ENCODE peak calls at places on chromosomes 11 and 22, in eight cellular contexts. One of them, this sample, is unnamed.
A peak's percentile ranks its signal among the peaks of the same experiment; 100 is the strongest.

GRCh38 chr11:14980854-14981253 is 8.7 kb upstream of the CALCA start:
- DNase-seq in AG08395: peak; percentile 63
- DNase-seq in activated naive CD4-positive, alpha-beta T cell: no peak
- DNase-seq in NCI-H345: no peak
- DNase-seq in GM19239: no peak
- DNase-seq in AML-193: no peak
- DNase-seq in HCT116: no peak
- DNase-seq in NAMALWA: no peak
- DNase-seq in this sample: peak; percentile 82

GRCh38 chr11:65618763-65619162 is 3.2 kb downstream of the PCNX3 start:
- DNase-seq in NCI-H345: no peak
- DNase-seq in AML-193: no peak
- DNase-seq in GM19239: no peak
- DNase-seq in activated naive CD4-positive, alpha-beta T cell: no peak
- DNase-seq in HCT116: no peak
- DNase-seq in AG08395: no peak
- DNase-seq in NAMALWA: no peak
- DNase-seq in this sample: no peak

GRCh38 chr11:23924226-23924625 is 572.6 kb upstream of the LUZP2 start:
- DNase-seq in NAMALWA: no peak
- DNase-seq in activated naive CD4-positive, alpha-beta T cell: no peak
- DNase-seq in GM19239: no peak
- DNase-seq in HCT116: no peak
- DNase-seq in AG08395: no peak
- DNase-seq in NCI-H345: no peak
- DNase-seq in AML-193: no peak
- DNase-seq in this sample: no peak

GRCh38 chr22:30332551-30332950 is 5.8 kb upstream of the TBC1D10A start:
- DNase-seq in AML-193: no peak
- DNase-seq in AG08395: no peak
- DNase-seq in NCI-H345: no peak
- DNase-seq in activated naive CD4-positive, alpha-beta T cell: no peak
- DNase-seq in NAMALWA: no peak
- DNase-seq in HCT116: no peak
- DNase-seq in GM19239: no peak
- DNase-seq in this sample: no peak

GRCh38 chr11:17542249-17542648 is 2.0 kb downstream of the USH1C start:
- DNase-seq in NAMALWA: no peak
- DNase-seq in activated naive CD4-positive, alpha-beta T cell: no peak
- DNase-seq in HCT116: no peak
- DNase-seq in AG08395: no peak
- DNase-seq in NCI-H345: no peak
- DNase-seq in AML-193: no peak
- DNase-seq in GM19239: no peak
- DNase-seq in this sample: no peak

GRCh38 chr11:123047947-123048293 is 14.0 kb downstream of the HSPA8 start:
- DNase-seq in activated naive CD4-positive, alpha-beta T cell: no peak
- DNase-seq in AG08395: no peak
- DNase-seq in HCT116: no peak
- DNase-seq in GM19239: no peak
- DNase-seq in NAMALWA: no peak
- DNase-seq in AML-193: no peak
- DNase-seq in NCI-H345: no peak
- DNase-seq in this sample: no peak

GRCh38 chr11:61841636-61842332 is 13.7 kb downstream of the FADS2 start:
- DNase-seq in activated naive CD4-positive, alpha-beta T cell: no peak
- DNase-seq in HCT116: no peak
- DNase-seq in GM19239: no peak
- DNase-seq in AG08395: no peak
- DNase-seq in NCI-H345: no peak
- DNase-seq in NAMALWA: no peak
- DNase-seq in AML-193: no peak
- DNase-seq in this sample: no peak

GRCh38 chr11:69433741-69434140 is 47.7 kb upstream of the LINC01488 start:
- DNase-seq in AML-193: no peak
- DNase-seq in HCT116: no peak
- DNase-seq in AG08395: no peak
- DNase-seq in activated naive CD4-positive, alpha-beta T cell: no peak
- DNase-seq in NCI-H345: no peak
- DNase-seq in GM19239: no peak
- DNase-seq in NAMALWA: no peak
- DNase-seq in this sample: no peak

GRCh38 chr11:19744130-19744529 is 31.5 kb downstream of the NAV2 start:
- DNase-seq in NCI-H345: no peak
- DNase-seq in GM19239: no peak
- DNase-seq in activated naive CD4-positive, alpha-beta T cell: no peak
- DNase-seq in AML-193: no peak
- DNase-seq in NAMALWA: no peak
- DNase-seq in AG08395: no peak
- DNase-seq in HCT116: no peak
- DNase-seq in this sample: no peak

GRCh38 chr22:43004362-43005035 is 10.4 kb downstream of the PACSIN2 start:
- DNase-seq in AML-193: no peak
- DNase-seq in NAMALWA: no peak
- DNase-seq in activated naive CD4-positive, alpha-beta T cell: no peak
- DNase-seq in GM19239: no peak
- DNase-seq in HCT116: no peak
- DNase-seq in NCI-H345: no peak
- DNase-seq in AG08395: peak; percentile 73
- DNase-seq in this sample: peak; percentile 79

GRCh38 chr11:12914401-12914912 is 94.7 kb upstream of the RASSF10 start:
- DNase-seq in activated naive CD4-positive, alpha-beta T cell: no peak
- DNase-seq in GM19239: peak; percentile 14
- DNase-seq in AML-193: no peak
- DNase-seq in AG08395: peak; percentile 90
- DNase-seq in HCT116: no peak
- DNase-seq in NCI-H345: no peak
- DNase-seq in NAMALWA: peak; percentile 41
- DNase-seq in this sample: peak; percentile 89

GRCh38 chr11:69524291-69524882 is 42.9 kb downstream of the LINC01488 start:
- DNase-seq in NCI-H345: no peak
- DNase-seq in AML-193: no peak
- DNase-seq in AG08395: peak; percentile 68
- DNase-seq in activated naive CD4-positive, alpha-beta T cell: no peak
- DNase-seq in NAMALWA: no peak
- DNase-seq in GM19239: no peak
- DNase-seq in HCT116: no peak
- DNase-seq in this sample: peak; percentile 70

GRCh38 chr11:111454561-111455192 is 57.5 kb downstream of the BTG4 start:
- DNase-seq in NCI-H345: peak; percentile 41
- DNase-seq in AML-193: peak; percentile 23
- DNase-seq in HCT116: no peak
- DNase-seq in activated naive CD4-positive, alpha-beta T cell: no peak
- DNase-seq in AG08395: peak; percentile 88
- DNase-seq in NAMALWA: peak; percentile 70
- DNase-seq in GM19239: no peak
- DNase-seq in this sample: peak; percentile 91

GRCh38 chr11:64342869-64343739 is 3.1 kb downstream of the CCDC88B start:
- DNase-seq in GM19239: no peak
- DNase-seq in NAMALWA: no peak
- DNase-seq in AML-193: no peak
- DNase-seq in HCT116: no peak
- DNase-seq in activated naive CD4-positive, alpha-beta T cell: no peak
- DNase-seq in NCI-H345: no peak
- DNase-seq in AG08395: no peak
- DNase-seq in this sample: no peak

GRCh38 chr22:43996170-43996980 is 27.7 kb upstream of the PARVB start:
- DNase-seq in AG08395: no peak
- DNase-seq in HCT116: no peak
- DNase-seq in activated naive CD4-positive, alpha-beta T cell: peak; percentile 34
- DNase-seq in NAMALWA: no peak
- DNase-seq in NCI-H345: no peak
- DNase-seq in AML-193: no peak
- DNase-seq in GM19239: peak; percentile 80
- DNase-seq in this sample: no peak

GRCh38 chr22:40606306-40606705 is 30.2 kb downstream of the MRTFA start:
- DNase-seq in HCT116: no peak
- DNase-seq in NCI-H345: no peak
- DNase-seq in NAMALWA: no peak
- DNase-seq in AG08395: no peak
- DNase-seq in activated naive CD4-positive, alpha-beta T cell: no peak
- DNase-seq in GM19239: no peak
- DNase-seq in AML-193: no peak
- DNase-seq in this sample: no peak

GRCh38 chr22:46801331-46801811 is 38.9 kb downstream of the TBC1D22A start:
- DNase-seq in NCI-H345: peak; percentile 82
- DNase-seq in AG08395: no peak
- DNase-seq in AML-193: no peak
- DNase-seq in HCT116: no peak
- DNase-seq in GM19239: no peak
- DNase-seq in NAMALWA: no peak
- DNase-seq in activated naive CD4-positive, alpha-beta T cell: no peak
- DNase-seq in this sample: no peak

GRCh38 chr11:64287676-64288352 is 2.2 kb downstream of the GPR137 start:
- DNase-seq in GM19239: no peak
- DNase-seq in NAMALWA: no peak
- DNase-seq in AG08395: no peak
- DNase-seq in activated naive CD4-positive, alpha-beta T cell: no peak
- DNase-seq in AML-193: no peak
- DNase-seq in NCI-H345: no peak
- DNase-seq in HCT116: no peak
- DNase-seq in this sample: no peak

GRCh38 chr11:88414385-88414861 is 76.9 kb upstream of the CTSC start:
- DNase-seq in AML-193: peak; percentile 66
- DNase-seq in activated naive CD4-positive, alpha-beta T cell: no peak
- DNase-seq in AG08395: no peak
- DNase-seq in HCT116: no peak
- DNase-seq in NAMALWA: no peak
- DNase-seq in NCI-H345: peak; percentile 46
- DNase-seq in GM19239: no peak
- DNase-seq in this sample: no peak

GRCh38 chr11:34143048-34143447 is 37.6 kb downstream of the NAT10 start:
- DNase-seq in AML-193: no peak
- DNase-seq in HCT116: no peak
- DNase-seq in GM19239: no peak
- DNase-seq in NAMALWA: no peak
- DNase-seq in AG08395: no peak
- DNase-seq in NCI-H345: no peak
- DNase-seq in activated naive CD4-positive, alpha-beta T cell: no peak
- DNase-seq in this sample: no peak